ENCODE peak calls at places on chromosome X, in nine cellular contexts. One of them, this sample, is unnamed.

GRCh38 chrX:21756785-21757529 is 959 bp downstream of the SMPX start:
- DNase-seq in tibial nerve: no peak
- DNase-seq in A549: no peak
- DNase-seq in right lobe of liver: no peak
- DNase-seq in breast epithelium: no peak
- DNase-seq in ovary: no peak
- DNase-seq in esophagus muscularis mucosa: no peak
- DNase-seq in body of pancreas: no peak
- DNase-seq in Peyer's patch: no peak
- DNase-seq in this sample: no peak

GRCh38 chrX:1165535-1166196 is 46.8 kb downstream of the CRLF2 start:
- DNase-seq in tibial nerve: no peak
- DNase-seq in breast epithelium: peak; percentile 51
- DNase-seq in ovary: no peak
- DNase-seq in Peyer's patch: no peak
- DNase-seq in esophagus muscularis mucosa: peak; percentile 86
- DNase-seq in right lobe of liver: no peak
- DNase-seq in body of pancreas: no peak
- DNase-seq in A549: peak; percentile 48
- DNase-seq in this sample: no peak

GRCh38 chrX:29196501-29196900 is 609.3 kb downstream of the IL1RAPL1 start:
- DNase-seq in right lobe of liver: no peak
- DNase-seq in breast epithelium: no peak
- DNase-seq in A549: no peak
- DNase-seq in tibial nerve: no peak
- DNase-seq in Peyer's patch: no peak
- DNase-seq in esophagus muscularis mucosa: no peak
- DNase-seq in body of pancreas: no peak
- DNase-seq in ovary: no peak
- DNase-seq in this sample: no peak

GRCh38 chrX:23246001-23246400 is 88.6 kb upstream of the PTCHD1 start:
- DNase-seq in right lobe of liver: no peak
- DNase-seq in A549: no peak
- DNase-seq in esophagus muscularis mucosa: no peak
- DNase-seq in breast epithelium: no peak
- DNase-seq in Peyer's patch: no peak
- DNase-seq in ovary: no peak
- DNase-seq in body of pancreas: no peak
- DNase-seq in tibial nerve: no peak
- DNase-seq in this sample: no peak

GRCh38 chrX:153882557-153882956 is 3.4 kb downstream of the L1CAM start:
- DNase-seq in ovary: no peak
- DNase-seq in right lobe of liver: no peak
- DNase-seq in body of pancreas: no peak
- DNase-seq in tibial nerve: no peak
- DNase-seq in breast epithelium: no peak
- DNase-seq in Peyer's patch: no peak
- DNase-seq in esophagus muscularis mucosa: no peak
- DNase-seq in A549: no peak
- DNase-seq in this sample: no peak

GRCh38 chrX:130975947-130976346 is 72.9 kb upstream of the ENOX2 start:
- DNase-seq in breast epithelium: no peak
- DNase-seq in esophagus muscularis mucosa: no peak
- DNase-seq in body of pancreas: peak; percentile 18
- DNase-seq in ovary: no peak
- DNase-seq in A549: peak; percentile 25
- DNase-seq in right lobe of liver: no peak
- DNase-seq in Peyer's patch: no peak
- DNase-seq in tibial nerve: peak; percentile 16
- DNase-seq in this sample: no peak

GRCh38 chrX:42247241-42247640 is 323.9 kb upstream of the CASK start:
- DNase-seq in right lobe of liver: no peak
- DNase-seq in ovary: no peak
- DNase-seq in A549: no peak
- DNase-seq in breast epithelium: no peak
- DNase-seq in Peyer's patch: no peak
- DNase-seq in esophagus muscularis mucosa: no peak
- DNase-seq in body of pancreas: no peak
- DNase-seq in tibial nerve: no peak
- DNase-seq in this sample: no peak

GRCh38 chrX:70434914-70435586 is 9.6 kb upstream of the DLG3 start:
- DNase-seq in esophagus muscularis mucosa: no peak
- DNase-seq in A549: no peak
- DNase-seq in ovary: peak; percentile 59
- DNase-seq in Peyer's patch: no peak
- DNase-seq in breast epithelium: no peak
- DNase-seq in tibial nerve: no peak
- DNase-seq in body of pancreas: no peak
- DNase-seq in right lobe of liver: no peak
- DNase-seq in this sample: no peak

GRCh38 chrX:107894038-107894437 is 68.4 kb downstream of the MID2 start:
- DNase-seq in A549: peak; percentile 35
- DNase-seq in ovary: no peak
- DNase-seq in tibial nerve: peak; percentile 42
- DNase-seq in esophagus muscularis mucosa: no peak
- DNase-seq in body of pancreas: no peak
- DNase-seq in right lobe of liver: no peak
- DNase-seq in Peyer's patch: no peak
- DNase-seq in breast epithelium: no peak
- DNase-seq in this sample: peak; percentile 21

GRCh38 chrX:23981222-23981621 is 45.8 kb downstream of the KLHL15 start:
- DNase-seq in esophagus muscularis mucosa: no peak
- DNase-seq in A549: no peak
- DNase-seq in right lobe of liver: no peak
- DNase-seq in breast epithelium: no peak
- DNase-seq in ovary: no peak
- DNase-seq in Peyer's patch: no peak
- DNase-seq in body of pancreas: no peak
- DNase-seq in tibial nerve: no peak
- DNase-seq in this sample: no peak

GRCh38 chrX:74104356-74105065 is 199.5 kb upstream of the ZCCHC13 start:
- DNase-seq in breast epithelium: no peak
- DNase-seq in esophagus muscularis mucosa: no peak
- DNase-seq in body of pancreas: no peak
- DNase-seq in ovary: no peak
- DNase-seq in A549: no peak
- DNase-seq in right lobe of liver: no peak
- DNase-seq in tibial nerve: no peak
- DNase-seq in Peyer's patch: no peak
- DNase-seq in this sample: peak; percentile 67

GRCh38 chrX:125378205-125378604 is 58.5 kb downstream of the TEX13C start:
- DNase-seq in right lobe of liver: no peak
- DNase-seq in breast epithelium: no peak
- DNase-seq in tibial nerve: no peak
- DNase-seq in esophagus muscularis mucosa: no peak
- DNase-seq in ovary: no peak
- DNase-seq in body of pancreas: no peak
- DNase-seq in A549: no peak
- DNase-seq in Peyer's patch: no peak
- DNase-seq in this sample: no peak

GRCh38 chrX:19673334-19674040 is 158.2 kb upstream of the MAP3K15 start:
- DNase-seq in Peyer's patch: peak; percentile 53
- DNase-seq in body of pancreas: peak; percentile 24
- DNase-seq in breast epithelium: no peak
- DNase-seq in A549: peak; percentile 69
- DNase-seq in right lobe of liver: no peak
- DNase-seq in tibial nerve: peak; percentile 56
- DNase-seq in ovary: peak; percentile 49
- DNase-seq in esophagus muscularis mucosa: no peak
- DNase-seq in this sample: no peak

GRCh38 chrX:20382518-20383291 is 116.0 kb upstream of the RPS6KA3 start:
- DNase-seq in ovary: no peak
- DNase-seq in body of pancreas: no peak
- DNase-seq in right lobe of liver: no peak
- DNase-seq in tibial nerve: no peak
- DNase-seq in esophagus muscularis mucosa: no peak
- DNase-seq in A549: peak; percentile 41
- DNase-seq in breast epithelium: no peak
- DNase-seq in Peyer's patch: no peak
- DNase-seq in this sample: no peak

GRCh38 chrX:122583526-122583925 is 600.6 kb upstream of the GRIA3 start:
- DNase-seq in ovary: no peak
- DNase-seq in body of pancreas: no peak
- DNase-seq in right lobe of liver: no peak
- DNase-seq in tibial nerve: no peak
- DNase-seq in esophagus muscularis mucosa: no peak
- DNase-seq in Peyer's patch: no peak
- DNase-seq in breast epithelium: no peak
- DNase-seq in A549: no peak
- DNase-seq in this sample: no peak

GRCh38 chrX:49784747-49785280 is 44.3 kb upstream of the PAGE4 start:
- DNase-seq in Peyer's patch: no peak
- DNase-seq in esophagus muscularis mucosa: no peak
- DNase-seq in A549: no peak
- DNase-seq in breast epithelium: no peak
- DNase-seq in right lobe of liver: no peak
- DNase-seq in body of pancreas: no peak
- DNase-seq in tibial nerve: no peak
- DNase-seq in ovary: no peak
- DNase-seq in this sample: no peak

GRCh38 chrX:77415161-77415560 is 32.0 kb upstream of the FGF16 start:
- DNase-seq in tibial nerve: no peak
- DNase-seq in ovary: no peak
- DNase-seq in body of pancreas: no peak
- DNase-seq in right lobe of liver: no peak
- DNase-seq in Peyer's patch: no peak
- DNase-seq in A549: no peak
- DNase-seq in breast epithelium: no peak
- DNase-seq in esophagus muscularis mucosa: no peak
- DNase-seq in this sample: no peak

GRCh38 chrX:123422875-123423274 is 238.8 kb downstream of the GRIA3 start:
- DNase-seq in tibial nerve: peak; percentile 5
- DNase-seq in ovary: no peak
- DNase-seq in A549: peak; percentile 3
- DNase-seq in Peyer's patch: no peak
- DNase-seq in body of pancreas: peak; percentile 12
- DNase-seq in breast epithelium: no peak
- DNase-seq in right lobe of liver: no peak
- DNase-seq in esophagus muscularis mucosa: no peak
- DNase-seq in this sample: no peak

GRCh38 chrX:55340896-55341433 is 76.2 kb upstream of the PAGE3 start:
- DNase-seq in breast epithelium: no peak
- DNase-seq in Peyer's patch: no peak
- DNase-seq in tibial nerve: no peak
- DNase-seq in ovary: no peak
- DNase-seq in right lobe of liver: no peak
- DNase-seq in esophagus muscularis mucosa: no peak
- DNase-seq in body of pancreas: no peak
- DNase-seq in A549: no peak
- DNase-seq in this sample: no peak

GRCh38 chrX:100654256-100654655 is 10.3 kb downstream of the SRPX2 start:
- DNase-seq in tibial nerve: no peak
- DNase-seq in A549: peak; percentile 18
- DNase-seq in body of pancreas: no peak
- DNase-seq in Peyer's patch: no peak
- DNase-seq in breast epithelium: no peak
- DNase-seq in right lobe of liver: no peak
- DNase-seq in ovary: no peak
- DNase-seq in esophagus muscularis mucosa: no peak
- DNase-seq in this sample: no peak

GRCh38 chrX:111098874-111099273 is 2.9 kb downstream of the PAK3 start:
- DNase-seq in body of pancreas: peak; percentile 66
- DNase-seq in A549: peak; percentile 31
- DNase-seq in tibial nerve: peak; percentile 27
- DNase-seq in ovary: peak; percentile 47
- DNase-seq in Peyer's patch: no peak
- DNase-seq in right lobe of liver: peak; percentile 64
- DNase-seq in esophagus muscularis mucosa: no peak
- DNase-seq in breast epithelium: no peak
- DNase-seq in this sample: peak; percentile 33

GRCh38 chrX:64205441-64205734 is at the start of gene AMER1:
- DNase-seq in ovary: peak; percentile 55
- DNase-seq in esophagus muscularis mucosa: no peak
- DNase-seq in body of pancreas: no peak
- DNase-seq in breast epithelium: no peak
- DNase-seq in right lobe of liver: no peak
- DNase-seq in A549: no peak
- DNase-seq in tibial nerve: peak; percentile 4
- DNase-seq in Peyer's patch: no peak
- DNase-seq in this sample: peak; percentile 51

GRCh38 chrX:67347145-67347544 is 196.7 kb upstream of the AR start:
- DNase-seq in body of pancreas: no peak
- DNase-seq in right lobe of liver: no peak
- DNase-seq in ovary: no peak
- DNase-seq in Peyer's patch: no peak
- DNase-seq in A549: no peak
- DNase-seq in tibial nerve: no peak
- DNase-seq in breast epithelium: no peak
- DNase-seq in esophagus muscularis mucosa: no peak
- DNase-seq in this sample: no peak
- TF ChIP-seq POLR2A in body of pancreas: no peak
- TF ChIP-seq POLR2A in right lobe of liver: no peak
- TF ChIP-seq POLR2A in ovary: no peak
- TF ChIP-seq POLR2A in Peyer's patch: no peak
- TF ChIP-seq POLR2A in A549: no peak
- TF ChIP-seq POLR2A in tibial nerve: no peak
- TF ChIP-seq POLR2A in breast epithelium: no peak
- TF ChIP-seq POLR2A in esophagus muscularis mucosa: no peak
- TF ChIP-seq POLR2A in this sample: no peak

GRCh38 chrX:115560978-115561604 is at the start of gene PLS3:
- DNase-seq in Peyer's patch: peak; percentile 66
- DNase-seq in tibial nerve: peak; percentile 64
- DNase-seq in A549: peak; percentile 89
- DNase-seq in right lobe of liver: peak; percentile 94
- DNase-seq in breast epithelium: peak; percentile 59
- DNase-seq in esophagus muscularis mucosa: no peak
- DNase-seq in body of pancreas: peak; percentile 76
- DNase-seq in ovary: peak; percentile 89
- DNase-seq in this sample: peak; percentile 61
- TF ChIP-seq POLR2A in Peyer's patch: peak; percentile 34
- TF ChIP-seq POLR2A in tibial nerve: peak; percentile 73
- TF ChIP-seq POLR2A in A549: peak; percentile 72
- TF ChIP-seq POLR2A in right lobe of liver: peak; percentile 86
- TF ChIP-seq POLR2A in breast epithelium: peak; percentile 46
- TF ChIP-seq POLR2A in esophagus muscularis mucosa: peak; percentile 36
- TF ChIP-seq POLR2A in body of pancreas: peak; percentile 81
- TF ChIP-seq POLR2A in ovary: peak; percentile 51
- TF ChIP-seq POLR2A in this sample: peak; percentile 80

GRCh38 chrX:32176510-32176909 is 1034.8 kb downstream of the DMD start:
- DNase-seq in right lobe of liver: no peak
- DNase-seq in esophagus muscularis mucosa: no peak
- DNase-seq in breast epithelium: no peak
- DNase-seq in Peyer's patch: no peak
- DNase-seq in tibial nerve: no peak
- DNase-seq in body of pancreas: no peak
- DNase-seq in A549: no peak
- DNase-seq in ovary: no peak
- DNase-seq in this sample: no peak
- TF ChIP-seq POLR2A in right lobe of liver: no peak
- TF ChIP-seq POLR2A in esophagus muscularis mucosa: no peak
- TF ChIP-seq POLR2A in breast epithelium: no peak
- TF ChIP-seq POLR2A in Peyer's patch: no peak
- TF ChIP-seq POLR2A in tibial nerve: no peak
- TF ChIP-seq POLR2A in body of pancreas: no peak
- TF ChIP-seq POLR2A in A549: no peak
- TF ChIP-seq POLR2A in ovary: no peak
- TF ChIP-seq POLR2A in this sample: no peak

DNA sequence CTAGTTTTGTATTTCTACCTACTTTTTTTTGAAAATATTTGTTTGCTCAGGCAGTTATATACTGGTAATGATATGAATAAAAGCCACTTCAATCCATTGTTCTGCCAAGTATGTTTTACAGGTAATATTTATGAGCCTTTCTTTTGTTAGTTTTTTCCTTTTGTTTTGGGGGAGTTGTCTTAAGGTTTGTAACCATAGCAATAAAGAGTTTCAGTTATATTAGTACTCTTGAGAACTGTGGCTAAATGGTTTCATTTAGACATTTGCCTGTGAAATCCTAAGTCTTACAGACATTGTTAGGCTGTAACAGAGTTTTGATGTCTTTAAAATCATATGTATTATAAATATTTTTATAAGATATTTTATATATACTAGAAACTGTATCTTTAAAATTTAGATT is 150.1 kb downstream of the DIPK2B start:
- DNase-seq in breast epithelium: no peak
- DNase-seq in Peyer's patch: no peak
- DNase-seq in esophagus muscularis mucosa: no peak
- DNase-seq in A549: no peak
- DNase-seq in tibial nerve: no peak
- DNase-seq in right lobe of liver: no peak
- DNase-seq in ovary: no peak
- DNase-seq in body of pancreas: no peak
- DNase-seq in this sample: no peak
- TF ChIP-seq POLR2A in breast epithelium: no peak
- TF ChIP-seq POLR2A in Peyer's patch: no peak
- TF ChIP-seq POLR2A in esophagus muscularis mucosa: no peak
- TF ChIP-seq POLR2A in A549: no peak
- TF ChIP-seq POLR2A in tibial nerve: no peak
- TF ChIP-seq POLR2A in right lobe of liver: no peak
- TF ChIP-seq POLR2A in ovary: no peak
- TF ChIP-seq POLR2A in body of pancreas: no peak
- TF ChIP-seq POLR2A in this sample: no peak